ENCODE peak calls at places on chromosome 6, in six cellular contexts. Q, C, I, A, E and M are unnamed samples.

GRCh38 chr6:107727096-107727757 is 96.9 kb downstream of the SCML4 start:
- DNase-seq in Q (no peak), E (no peak), C (no peak), A (no peak), I (no peak), M (no peak)

GRCh38 chr6:26366504-26366903 is 1.5 kb downstream of the BTN3A2 start:
- DNase-seq in Q (no peak), A (no peak), E (no peak), C (no peak), I (peak; percentile 18), M (no peak)

GRCh38 chr6:97203343-97203742 is 79.7 kb downstream of the MMS22L start:
- DNase-seq in E (no peak), Q (no peak), A (no peak), I (no peak), C (no peak), M (no peak)

GRCh38 chr6:37632989-37633550 is 64.6 kb downstream of the MDGA1 start:
- DNase-seq in Q (no peak), I (no peak), A (no peak), C (no peak), E (no peak), M (no peak)

GRCh38 chr6:116102856-116103255 is 2.2 kb downstream of the NT5DC1 start:
- DNase-seq in E (no peak), I (no peak), A (no peak), Q (no peak), C (no peak), M (no peak)

GRCh38 chr6:106739387-106739786 is 110.0 kb downstream of the QRSL1 start:
- DNase-seq in C (peak; percentile 8), E (no peak), A (no peak), Q (no peak), I (no peak), M (no peak)

GRCh38 chr6:63716169-63716568 is 80.6 kb downstream of the PHF3 start:
- DNase-seq in Q (no peak), C (no peak), E (no peak), I (no peak), A (no peak), M (no peak)

GRCh38 chr6:120384671-120385070 is 949.6 kb downstream of the TBC1D32 start:
- DNase-seq in Q (no peak), C (no peak), E (no peak), I (peak; percentile 15), A (no peak), M (no peak)

GRCh38 chr6:170049641-170050491 is 241.0 kb downstream of the DLL1 start:
- DNase-seq in Q (no peak), I (peak; percentile 4), E (no peak), C (no peak), A (no peak), M (no peak)

GRCh38 chr6:108714774-108715414 is 133.3 kb upstream of the ARMC2 start:
- DNase-seq in C (no peak), E (no peak), Q (no peak), A (no peak), I (peak; percentile 36), M (no peak)

GRCh38 chr6:127119361-127120108 is 1.1 kb downstream of the RSPO3 start:
- DNase-seq in I (peak; percentile 28), E (no peak), C (no peak), Q (no peak), A (no peak), M (peak; percentile 34)

GRCh38 chr6:150288456-150288855 is 80.4 kb upstream of the IYD start:
- DNase-seq in I (no peak), E (no peak), A (no peak), Q (no peak), C (no peak), M (no peak)

GRCh38 chr6:163179061-163179460 is 235.5 kb upstream of the QKI start:
- DNase-seq in A (no peak), C (no peak), I (no peak), E (no peak), Q (no peak), M (no peak)

GRCh38 chr6:35044145-35044745 is 96.9 kb downstream of the TCP11 start:
- DNase-seq in C (no peak), I (peak; percentile 75), Q (no peak), A (peak; percentile 74), E (no peak), M (peak; percentile 75)

GRCh38 chr6:85068221-85068620 is 303.8 kb upstream of the TBX18 start:
- DNase-seq in A (no peak), Q (no peak), C (no peak), E (no peak), I (no peak), M (no peak)

GRCh38 chr6:6556738-6557503 is 31.6 kb upstream of the LY86 start:
- DNase-seq in I (peak; percentile 31), C (no peak), E (no peak), Q (no peak), A (peak; percentile 42), M (peak; percentile 51)

GRCh38 chr6:111994791-111995190 is 59.1 kb upstream of the CCN6 start:
- DNase-seq in A (no peak), I (no peak), C (no peak), Q (no peak), E (no peak), M (no peak)

GRCh38 chr6:13272131-13273046 is 55.9 kb downstream of the TBC1D7 start:
- DNase-seq in E (no peak), A (no peak), I (no peak), C (no peak), Q (no peak), M (no peak)

GRCh38 chr6:151858294-151858693 is 50.8 kb downstream of the ESR1 start:
- DNase-seq in Q (no peak), E (no peak), I (no peak), C (no peak), A (no peak), M (no peak)

GRCh38 chr6:25717856-25718740 is 36.4 kb upstream of the SLC17A4 start:
- DNase-seq in A (peak; percentile 64), E (no peak), C (no peak), Q (no peak), I (peak; percentile 56), M (peak; percentile 63)

GRCh38 chr6:140434761-140435160 is 1060.3 kb upstream of the CITED2 start:
- DNase-seq in E (no peak), Q (no peak), I (peak; percentile 46), C (no peak), A (no peak), M (no peak)

GRCh38 chr6:61210549-61210948 is 1075.5 kb downstream of the KHDRBS2 start:
- DNase-seq in A (no peak), Q (no peak), I (peak; percentile 8), E (no peak), C (no peak), M (no peak)

GRCh38 chr6:31609519-31610406 is 5.3 kb upstream of the AIF1 start:
- DNase-seq in I (no peak), A (no peak), E (no peak), C (no peak), Q (no peak), M (peak; percentile 98)

GRCh38 chr6:15242503-15242902 is 3.4 kb upstream of the JARID2 start:
- DNase-seq in Q (no peak), I (no peak), C (no peak), E (no peak), A (no peak), M (no peak)

GRCh38 chr6:136429264-136429663 is 121.0 kb downstream of the MAP7 start:
- DNase-seq in I (no peak), C (no peak), E (no peak), Q (no peak), A (no peak), M (no peak)

GRCh38 chr6:24205020-24205492 is 79.0 kb downstream of the NRSN1 start:
- DNase-seq in C (no peak), I (peak; percentile 52), E (no peak), A (peak; percentile 36), Q (no peak), M (peak; percentile 85)

GRCh38 chr6:1787894-1788293 is 178.2 kb downstream of the FOXC1 start:
- DNase-seq in A (no peak), E (no peak), I (peak; percentile 80), C (no peak), Q (no peak), M (no peak)

GRCh38 chr6:169851641-169852503 is 100.5 kb downstream of the ERMARD start:
- DNase-seq in C (no peak), E (no peak), I (peak; percentile 45), A (no peak), Q (no peak), M (no peak)

GRCh38 chr6:159608961-159609673 is 83.9 kb downstream of the SOD2 start:
- DNase-seq in E (no peak), C (no peak), A (no peak), I (peak; percentile 48), Q (no peak), M (no peak)

GRCh38 chr6:48826884-48827701 is 636.0 kb downstream of the MMUT start:
- DNase-seq in A (no peak), I (peak; percentile 99), E (no peak), Q (no peak), C (no peak), M (no peak)

GRCh38 chr6:140319209-140319608 is 944.8 kb upstream of the CITED2 start:
- DNase-seq in I (peak; percentile 64), A (no peak), C (no peak), Q (no peak), E (no peak), M (no peak)

GRCh38 chr6:146200136-146200708 is 171.4 kb downstream of the GRM1 start:
- DNase-seq in C (no peak), Q (no peak), E (no peak), A (peak; percentile 4), I (peak; percentile 6), M (no peak)

GRCh38 chr6:24950210-24950941 is 14.6 kb upstream of the RIPOR2 start:
- DNase-seq in I (no peak), C (no peak), E (no peak), A (no peak), Q (no peak), M (no peak)

GRCh38 chr6:147287869-147288271 is 83.7 kb downstream of the STXBP5 start:
- DNase-seq in E (no peak), A (no peak), C (no peak), Q (no peak), I (peak; percentile 80), M (no peak)

GRCh38 chr6:41646026-41646795 is 7.9 kb downstream of the MDFI start:
- DNase-seq in A (no peak), C (no peak), Q (no peak), E (no peak), I (no peak), M (no peak)

GRCh38 chr6:167683028-167683862 is 143.5 kb upstream of the AFDN start:
- DNase-seq in E (peak; percentile 35), I (peak; percentile 83), Q (no peak), A (no peak), C (peak; percentile 80), M (no peak)

GRCh38 chr6:144675231-144675861 is 390.2 kb downstream of the UTRN start:
- DNase-seq in I (peak; percentile 78), A (peak; percentile 28), C (no peak), Q (no peak), E (no peak), M (no peak)

GRCh38 chr6:35474978-35475570 is 6.9 kb downstream of the RPL10A start:
- DNase-seq in Q (no peak), C (no peak), E (no peak), I (no peak), A (no peak), M (no peak)

GRCh38 chr6:37099442-37099841 is 70.5 kb upstream of the PIM1 start:
- DNase-seq in A (no peak), I (peak; percentile 38), C (no peak), Q (no peak), E (no peak), M (no peak)